ENCODE peak calls at places on chromosomes 7 and 10, in ten cellular contexts. C is left cardiac atrium; I is mucosa of gallbladder; Q is NCI-H774; S is NCI-H510A treated with DMSO at 0.1 percent for 48 hours; A is A549; E is MCF 10A; R is stimulated activated naive CD4-positive, alpha-beta T cell treated with Interleukin-2 at 50 U/mL for 16 hours; P is fibroblast of lung; L is adrenal gland. W is an unnamed sample.

GRCh38 chr7:116540743-116541142 is 15.9 kb downstream of the CAV1 start:
- DNase-seq in Q (no peak), I (no peak), R (no peak), C (no peak), S (no peak), P (peak), L (no peak), E (no peak), A (peak), W (no peak)

GRCh38 chr10:6089334-6090219 is 743 bp downstream of the RBM17 start:
- DNase-seq in C (no peak), E (peak), R (peak), P (peak), A (no peak), Q (no peak), S (no peak), I (no peak), L (peak), W (no peak)

GRCh38 chr10:131444286-131444685 is 132.8 kb upstream of the TCERG1L start:
- DNase-seq in E (no peak), A (no peak), L (no peak), Q (no peak), S (no peak), R (no peak), I (no peak), C (no peak), P (no peak), W (no peak)

GRCh38 chr10:5945561-5946418 is 31.6 kb downstream of the IL15RA start:
- DNase-seq in C (peak), Q (no peak), S (no peak), P (peak), L (peak), R (no peak), A (no peak), I (peak), E (peak), W (peak)

GRCh38 chr7:129560831-129561230 is 50.7 kb upstream of the NRF1 start:
- DNase-seq in P (no peak), E (no peak), S (no peak), A (no peak), C (no peak), L (no peak), Q (no peak), R (no peak), I (no peak), W (no peak)

GRCh38 chr7:32264667-32265284 is 194.6 kb upstream of the PDE1C start:
- DNase-seq in C (no peak), S (no peak), I (no peak), A (no peak), Q (no peak), R (no peak), P (no peak), E (no peak), L (no peak), W (no peak)

GRCh38 chr10:13001041-13001886 is at the start of gene CCDC3:
- DNase-seq in Q (peak), R (no peak), A (peak), L (no peak), I (no peak), E (no peak), C (peak), S (peak), P (peak), W (no peak)

GRCh38 chr10:20858292-20859124 is 38.6 kb downstream of the NEBL start:
- DNase-seq in P (peak), L (no peak), C (no peak), I (no peak), E (peak), A (no peak), R (no peak), S (peak), Q (peak), W (no peak)

GRCh38 chr10:119655566-119656001 is 4.4 kb downstream of the BAG3 start:
- DNase-seq in P (peak), I (peak), S (peak), L (peak), A (no peak), C (peak), E (peak), Q (no peak), R (peak), W (no peak)

GRCh38 chr7:134691820-134692705 is 45.4 kb downstream of the BPGM start:
- DNase-seq in A (no peak), S (no peak), R (no peak), E (no peak), C (no peak), L (no peak), Q (no peak), P (peak), I (no peak), W (no peak)

GRCh38 chr7:137592232-137592896 is 248.8 kb upstream of the PTN start:
- DNase-seq in S (peak), Q (peak), R (no peak), I (peak), A (peak), L (peak), P (peak), E (peak), C (peak), W (no peak)

GRCh38 chr10:69333205-69333604 is 54.9 kb downstream of the HK1 start:
- DNase-seq in R (no peak), P (no peak), I (no peak), S (peak), Q (no peak), C (no peak), A (no peak), E (no peak), L (no peak), W (no peak)

GRCh38 chr7:34931739-34932138 is 105.5 kb downstream of the DPY19L1 start:
- DNase-seq in A (no peak), C (no peak), E (no peak), R (no peak), Q (no peak), P (no peak), L (no peak), I (no peak), S (no peak), W (no peak)

GRCh38 chr7:157412491-157413180 is 75.8 kb downstream of the DNAJB6 start:
- DNase-seq in R (no peak), L (no peak), I (no peak), P (no peak), S (no peak), A (no peak), E (no peak), C (no peak), Q (no peak), W (no peak)

GRCh38 chr10:131653550-131654470 is 247.0 kb upstream of the PPP2R2D start:
- DNase-seq in Q (no peak), S (no peak), L (no peak), I (no peak), E (no peak), A (no peak), P (no peak), R (no peak), C (no peak), W (peak)

GRCh38 chr7:23700058-23700457 is 10.0 kb upstream of the STK31 start:
- DNase-seq in Q (no peak), P (no peak), I (no peak), L (no peak), R (no peak), A (no peak), S (peak), E (no peak), C (no peak), W (no peak)

GRCh38 chr10:71985542-71986250 is 21.5 kb downstream of the CHST3 start:
- DNase-seq in A (no peak), L (peak), P (peak), E (no peak), S (no peak), C (peak), Q (no peak), R (no peak), I (no peak), W (no peak)

GRCh38 chr10:99619090-99619800 is 994 bp downstream of the SLC25A28 start:
- DNase-seq in Q (no peak), S (no peak), I (no peak), R (no peak), C (no peak), P (peak), L (no peak), E (peak), A (no peak), W (no peak)

GRCh38 chr10:77301305-77301730 is 336.3 kb downstream of the KCNMA1 start:
- DNase-seq in E (peak), Q (no peak), R (no peak), C (no peak), S (no peak), A (peak), I (no peak), P (peak), L (no peak), W (no peak)

GRCh38 chr7:103538964-103539709 is 93.1 kb upstream of the SLC26A5 start:
- DNase-seq in C (no peak), Q (no peak), E (no peak), P (no peak), L (no peak), A (no peak), R (no peak), I (no peak), S (no peak), W (no peak)

GRCh38 chr10:80611481-80611880 is 73.8 kb downstream of the SH2D4B start:
- DNase-seq in I (no peak), P (no peak), R (no peak), C (no peak), E (no peak), S (no peak), A (no peak), Q (no peak), L (no peak), W (no peak)

GRCh38 chr7:157575181-157575580 is 238.4 kb downstream of the DNAJB6 start:
- DNase-seq in A (no peak), P (no peak), S (no peak), R (no peak), I (no peak), E (no peak), C (no peak), L (no peak), Q (no peak), W (no peak)

GRCh38 chr7:82235710-82236109 is 207.9 kb downstream of the CACNA2D1 start:
- DNase-seq in P (peak), L (no peak), C (no peak), E (no peak), A (no peak), Q (no peak), I (no peak), S (no peak), R (no peak), W (no peak)

GRCh38 chr10:71161429-71161828 is 50.9 kb upstream of the UNC5B start:
- DNase-seq in C (no peak), E (peak), S (peak), Q (no peak), L (no peak), P (peak), A (no peak), I (no peak), R (no peak), W (no peak)

GRCh38 chr10:70656489-70656888 is 15.8 kb upstream of the ADAMTS14 start:
- DNase-seq in C (no peak), Q (no peak), R (peak), L (peak), A (no peak), I (peak), P (peak), S (no peak), E (peak), W (peak)

GRCh38 chr10:63346015-63346441 is 119.7 kb downstream of the JMJD1C start:
- DNase-seq in L (peak), R (no peak), S (no peak), C (no peak), P (peak), I (no peak), A (no peak), E (no peak), Q (no peak), W (no peak)

GRCh38 chr7:127792528-127793342 is 140.7 kb downstream of the SND1 start:
- DNase-seq in E (peak), A (peak), I (no peak), Q (peak), S (no peak), L (peak), R (no peak), C (no peak), P (no peak), W (no peak)

GRCh38 chr7:85178531-85179298 is 8.1 kb downstream of the SEMA3D start:
- DNase-seq in Q (no peak), C (no peak), E (no peak), S (no peak), I (no peak), R (no peak), P (no peak), L (no peak), A (no peak), W (no peak)

GRCh38 chr7:155256761-155257481 is 40.8 kb upstream of the INSIG1 start:
- DNase-seq in Q (no peak), R (no peak), I (no peak), A (no peak), P (no peak), E (no peak), C (no peak), L (no peak), S (no peak), W (no peak)

GRCh38 chr7:98250789-98251188 is 1.2 kb downstream of the TECPR1 start:
- DNase-seq in S (peak), A (no peak), I (no peak), Q (no peak), R (peak), C (no peak), L (no peak), E (no peak), P (no peak), W (no peak)

GRCh38 chr10:11898033-11898371 is 74.8 kb downstream of the PROSER2 start:
- DNase-seq in A (no peak), L (no peak), I (no peak), P (no peak), E (no peak), C (no peak), R (no peak), Q (no peak), S (no peak), W (no peak)

GRCh38 chr10:132802694-132803320 is 16.9 kb upstream of the NKX6-2 start:
- DNase-seq in R (no peak), L (no peak), P (no peak), S (no peak), A (no peak), I (no peak), Q (no peak), E (no peak), C (no peak), W (no peak)

GRCh38 chr7:140518370-140519006 is 39.2 kb upstream of the MKRN1 start:
- DNase-seq in E (no peak), C (no peak), R (no peak), Q (no peak), L (no peak), P (no peak), I (no peak), A (no peak), S (no peak), W (no peak)

GRCh38 chr7:140983802-140984201 is 30.9 kb downstream of the MRPS33 start:
- DNase-seq in P (no peak), C (no peak), Q (no peak), E (peak), R (no peak), I (no peak), A (no peak), L (no peak), S (no peak), W (no peak)